ENCODE peak calls at places on chromosomes 6 and 20, in nine cellular contexts. D is pancreas, Y is left lung, V is cardiac fibroblast, B is epithelial cell of esophagus, W is HFFc6, G is fibroblast of mammary gland, I is H9, Q is esophagus squamous epithelium. U is an unnamed sample.
A peak's percentile ranks its signal among the peaks of the same experiment; 100 is the strongest.

GRCh38 chr6:87846446-87846845 is 144.4 kb upstream of the AKIRIN2 start:
- DNase-seq in D (no peak), Y (no peak), V (no peak), B (peak; percentile 23), W (no peak), G (no peak), I (no peak), Q (no peak), U (no peak)

GRCh38 chr6:108872001-108872974 is 24.1 kb downstream of the ARMC2 start:
- DNase-seq in D (no peak), Y (no peak), V (no peak), B (no peak), W (no peak), G (no peak), I (no peak), Q (no peak), U (no peak)

GRCh38 chr20:10902174-10902573 is 228.4 kb upstream of the JAG1 start:
- DNase-seq in D (no peak), Y (no peak), V (no peak), B (no peak), W (no peak), G (no peak), I (no peak), Q (no peak), U (no peak)

GRCh38 chr6:46626228-46626909 is 26.2 kb downstream of the CYP39A1 start:
- DNase-seq in D (no peak), Y (no peak), V (peak; percentile 64), B (peak; percentile 42), W (peak; percentile 6), G (peak; percentile 53), I (no peak), Q (no peak), U (no peak)

GRCh38 chr6:11367638-11368199 is 135.3 kb upstream of the NEDD9 start:
- DNase-seq in D (no peak), Y (no peak), V (no peak), B (no peak), W (no peak), G (no peak), I (no peak), Q (no peak), U (no peak)

GRCh38 chr6:168355716-168356522 is 36.3 kb upstream of the DACT2 start:
- DNase-seq in D (peak; percentile 85), Y (no peak), V (peak; percentile 14), B (no peak), W (no peak), G (peak; percentile 12), I (peak; percentile 57), Q (no peak), U (peak; percentile 78)

GRCh38 chr20:56710577-56711465 is 81.7 kb downstream of the TFAP2C start:
- DNase-seq in D (no peak), Y (peak; percentile 52), V (peak; percentile 4), B (peak; percentile 85), W (peak; percentile 51), G (peak; percentile 58), I (no peak), Q (no peak), U (no peak)

GRCh38 chr6:53074347-53074746 is 9.1 kb downstream of the FBXO9 start:
- DNase-seq in D (no peak), Y (no peak), V (no peak), B (no peak), W (no peak), G (no peak), I (no peak), Q (no peak), U (no peak)

GRCh38 chr6:158996863-158997262 is 3.1 kb downstream of the RSPH3 start:
- DNase-seq in D (no peak), Y (no peak), V (peak; percentile 9), B (no peak), W (no peak), G (peak; percentile 46), I (no peak), Q (no peak), U (no peak)

GRCh38 chr20:39822667-39823066 is 860.5 kb downstream of the DHX35 start:
- DNase-seq in D (no peak), Y (no peak), V (peak; percentile 43), B (peak; percentile 44), W (peak; percentile 6), G (peak; percentile 72), I (no peak), Q (no peak), U (no peak)
- TF ChIP-seq CTCF in D (no peak), Y (no peak), V (no peak), B (no peak), W (no peak), G (no peak), I (no peak), Q (no peak), U (no peak)

DNA sequence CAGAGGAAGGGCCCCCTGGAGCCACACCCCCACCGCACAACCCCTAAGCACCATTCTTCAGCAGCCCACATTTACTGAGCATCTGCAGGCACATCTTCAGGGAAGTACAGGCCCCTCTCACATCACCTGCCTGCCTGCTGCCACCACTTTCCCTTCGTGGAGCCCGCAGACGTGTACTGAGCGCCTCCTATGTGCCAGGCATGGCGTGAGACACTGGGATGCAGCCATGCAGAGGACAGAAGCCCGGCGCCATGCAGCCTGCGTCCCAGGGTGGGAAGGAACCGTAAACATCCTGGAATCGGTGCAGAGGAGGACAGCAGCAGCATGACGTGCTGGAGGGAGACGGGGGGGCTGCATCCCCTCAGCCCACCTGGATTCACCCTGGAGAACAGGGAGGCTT is 78.1 kb downstream of the GRM4 start:
- DNase-seq in D (no peak), Y (no peak), V (no peak), B (peak; percentile 19), W (no peak), G (no peak), I (peak; percentile 50), Q (no peak), U (no peak)
- TF ChIP-seq CTCF in D (no peak), Y (no peak), V (no peak), B (no peak), W (peak; percentile 21), G (no peak), I (peak; percentile 47), Q (no peak), U (no peak)

GRCh38 chr20:58621906-58622548 is 29.1 kb upstream of the STX16 start:
- DNase-seq in D (no peak), Y (no peak), V (peak; percentile 28), B (no peak), W (no peak), G (no peak), I (no peak), Q (no peak), U (no peak)
- TF ChIP-seq CTCF in D (no peak), Y (no peak), V (peak; percentile 35), B (no peak), W (peak; percentile 59), G (peak; percentile 19), I (peak; percentile 41), Q (no peak), U (peak; percentile 43)

DNA sequence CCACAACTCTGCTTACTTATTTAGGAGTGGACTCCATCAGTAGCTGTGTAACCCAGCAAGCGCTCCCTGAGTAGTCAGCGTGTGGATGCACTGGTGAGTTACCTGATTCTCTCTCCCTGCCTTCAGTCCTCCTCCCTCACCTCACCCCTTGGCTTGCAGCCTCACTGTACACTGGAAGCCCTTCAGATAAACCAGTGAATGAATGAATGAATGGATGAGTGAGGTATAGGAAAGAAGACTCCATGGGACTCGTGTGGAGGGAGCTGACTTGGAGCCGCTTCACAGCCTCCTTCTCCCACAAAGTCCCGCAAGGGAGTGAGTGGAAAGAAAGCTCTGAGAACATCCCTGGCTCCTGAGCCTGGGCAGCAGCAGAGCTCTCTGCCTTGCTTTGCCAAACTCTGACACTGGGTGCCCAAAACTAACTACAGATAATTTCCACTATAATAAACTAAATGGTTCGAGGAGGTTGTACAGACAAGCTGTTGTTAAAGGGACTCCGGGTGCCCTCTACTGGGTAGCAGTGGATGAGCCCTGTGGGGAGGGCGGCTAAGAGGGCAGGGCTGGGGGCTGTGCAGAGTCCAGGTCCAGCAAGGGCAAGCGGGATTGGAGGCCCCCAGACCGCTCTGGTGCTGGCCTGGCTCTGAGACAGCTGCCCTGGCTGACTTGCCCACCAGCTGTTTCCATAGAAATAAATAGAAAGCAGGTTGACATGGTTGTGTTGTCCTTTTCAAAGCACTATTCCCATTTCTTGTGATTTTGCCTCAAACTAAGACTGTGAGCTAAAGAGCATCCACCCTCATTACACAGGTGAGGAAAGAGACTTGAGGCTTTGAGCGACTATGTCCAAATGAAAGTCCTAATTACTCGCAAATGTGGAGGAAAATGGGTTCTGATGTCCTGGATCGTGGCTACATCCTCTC is 167.7 kb upstream of the CST7 start:
- DNase-seq in D (peak; percentile 54), Y (peak; percentile 24), V (peak; percentile 45), B (peak; percentile 45), W (peak; percentile 41), G (peak; percentile 40), I (peak; percentile 54), Q (no peak), U (no peak)
- TF ChIP-seq CTCF in D (peak; percentile 14), Y (peak; percentile 28), V (peak; percentile 63), B (peak; percentile 62), W (peak; percentile 77), G (peak; percentile 65), I (peak; percentile 66), Q (no peak), U (peak; percentile 64)

DNA sequence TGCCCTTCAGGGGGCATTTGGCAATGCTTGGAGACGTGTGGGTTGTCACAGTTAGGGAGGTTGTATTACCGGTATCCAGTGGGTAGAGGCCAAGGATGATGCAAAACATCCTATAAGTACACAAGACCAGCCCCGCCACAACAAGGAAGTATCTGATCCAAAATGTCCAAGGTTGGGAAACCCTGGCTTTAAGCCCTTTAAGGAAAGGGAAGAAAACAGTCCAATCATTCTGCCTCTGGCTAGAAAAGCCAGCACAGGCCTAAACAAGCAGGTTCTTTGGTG is 3.6 kb upstream of the ZMYND8 start:
- DNase-seq in D (no peak), Y (no peak), V (peak; percentile 87), B (peak; percentile 98), W (no peak), G (peak; percentile 84), I (no peak), Q (no peak), U (no peak)
- TF ChIP-seq CTCF in D (no peak), Y (no peak), V (no peak), B (no peak), W (no peak), G (no peak), I (no peak), Q (no peak), U (no peak)